ENCODE peak calls at places on chromosomes 1 and 21, in eight cellular contexts. B, O, R, X, E, I, C and F are unnamed samples.

GRCh38 chr1:16126160-16126559 is 29.7 kb downstream of the EPHA2 start:
- DNase-seq in B (peak; percentile 6), O (no peak), R (no peak), X (no peak), E (peak; percentile 3), I (no peak), C (no peak), F (no peak)

GRCh38 chr1:107865627-107866026 is 99.4 kb downstream of the VAV3 start:
- DNase-seq in B (no peak), O (no peak), R (no peak), X (no peak), E (no peak), I (no peak), C (no peak), F (no peak)

GRCh38 chr1:93749894-93750301 is 68.3 kb upstream of the BCAR3 start:
- DNase-seq in B (no peak), O (no peak), R (no peak), X (no peak), E (no peak), I (peak; percentile 36), C (no peak), F (peak; percentile 48)

GRCh38 chr1:109091196-109092193 is 931 bp downstream of the TMEM167B start:
- DNase-seq in B (no peak), O (no peak), R (peak; percentile 61), X (no peak), E (no peak), I (no peak), C (no peak), F (no peak)

GRCh38 chr21:45166931-45167330 is 92.6 kb downstream of the ADARB1 start:
- DNase-seq in B (no peak), O (no peak), R (no peak), X (no peak), E (no peak), I (no peak), C (no peak), F (no peak)

GRCh38 chr1:30368841-30369240 is 354.5 kb downstream of the MATN1 start:
- DNase-seq in B (no peak), O (no peak), R (no peak), X (no peak), E (no peak), I (no peak), C (no peak), F (no peak)

GRCh38 chr1:208541225-208541855 is 297.2 kb upstream of the PLXNA2 start:
- DNase-seq in B (no peak), O (no peak), R (peak; percentile 61), X (no peak), E (no peak), I (no peak), C (no peak), F (no peak)

GRCh38 chr21:31497939-31498338 is 153.9 kb upstream of the TIAM1 start:
- DNase-seq in B (no peak), O (no peak), R (no peak), X (no peak), E (no peak), I (no peak), C (no peak), F (no peak)

GRCh38 chr1:74629283-74629682 is 44.3 kb downstream of the ERICH3 start:
- DNase-seq in B (no peak), O (no peak), R (no peak), X (no peak), E (no peak), I (no peak), C (no peak), F (no peak)

GRCh38 chr1:7390604-7391000 is 380.5 kb upstream of the VAMP3 start:
- DNase-seq in B (no peak), O (peak; percentile 10), R (no peak), X (no peak), E (no peak), I (peak; percentile 10), C (no peak), F (no peak)

GRCh38 chr21:44653656-44654575 is 543 bp downstream of the KRTAP12-4 start:
- DNase-seq in B (no peak), O (no peak), R (no peak), X (no peak), E (no peak), I (no peak), C (no peak), F (no peak)

GRCh38 chr1:39917825-39918224 is 16.1 kb upstream of the MYCL start:
- DNase-seq in B (no peak), O (no peak), R (no peak), X (no peak), E (no peak), I (no peak), C (no peak), F (no peak)

GRCh38 chr1:209875510-209875909 is 47.7 kb downstream of the UTP25 start:
- DNase-seq in B (no peak), O (no peak), R (no peak), X (peak; percentile 53), E (no peak), I (no peak), C (no peak), F (no peak)

GRCh38 chr1:234683856-234684632 is 74.1 kb upstream of the IRF2BP2 start:
- DNase-seq in B (peak; percentile 64), O (peak; percentile 79), R (peak; percentile 84), X (no peak), E (no peak), I (peak; percentile 68), C (no peak), F (no peak)

GRCh38 chr1:48039088-48040049 is 42.2 kb upstream of the TRABD2B start:
- DNase-seq in B (no peak), O (no peak), R (no peak), X (no peak), E (no peak), I (no peak), C (no peak), F (no peak)

GRCh38 chr1:207282049-207282448 is 39.4 kb upstream of the CD55 start:
- DNase-seq in B (no peak), O (no peak), R (peak; percentile 13), X (no peak), E (no peak), I (no peak), C (no peak), F (no peak)

GRCh38 chr1:62424412-62424811 is 12.4 kb upstream of the USP1 start:
- DNase-seq in B (no peak), O (no peak), R (no peak), X (no peak), E (no peak), I (no peak), C (no peak), F (no peak)

GRCh38 chr1:233364695-233365539 is 37.4 kb downstream of the MAP3K21 start:
- DNase-seq in B (no peak), O (no peak), R (peak; percentile 16), X (peak; percentile 9), E (no peak), I (no peak), C (no peak), F (no peak)

GRCh38 chr1:17837631-17838030 is 82.5 kb downstream of the ACTL8 start:
- DNase-seq in B (no peak), O (no peak), R (no peak), X (no peak), E (no peak), I (no peak), C (no peak), F (no peak)

GRCh38 chr1:55848906-55849305 is 633.7 kb upstream of the USP24 start:
- DNase-seq in B (no peak), O (no peak), R (no peak), X (no peak), E (no peak), I (no peak), C (no peak), F (no peak)
- TF ChIP-seq CTCF in B (no peak), O (no peak), R (no peak), X (no peak), E (no peak), I (no peak), C (no peak), F (no peak)

GRCh38 chr1:217892750-217893149 is 261.6 kb downstream of the SPATA17 start:
- DNase-seq in B (no peak), O (no peak), R (no peak), X (no peak), E (no peak), I (no peak), C (no peak), F (no peak)

GRCh38 chr1:217891966-217892365 is 260.8 kb downstream of the SPATA17 start:
- DNase-seq in B (no peak), O (no peak), R (no peak), X (peak; percentile 12), E (no peak), I (no peak), C (no peak), F (no peak)

DNA sequence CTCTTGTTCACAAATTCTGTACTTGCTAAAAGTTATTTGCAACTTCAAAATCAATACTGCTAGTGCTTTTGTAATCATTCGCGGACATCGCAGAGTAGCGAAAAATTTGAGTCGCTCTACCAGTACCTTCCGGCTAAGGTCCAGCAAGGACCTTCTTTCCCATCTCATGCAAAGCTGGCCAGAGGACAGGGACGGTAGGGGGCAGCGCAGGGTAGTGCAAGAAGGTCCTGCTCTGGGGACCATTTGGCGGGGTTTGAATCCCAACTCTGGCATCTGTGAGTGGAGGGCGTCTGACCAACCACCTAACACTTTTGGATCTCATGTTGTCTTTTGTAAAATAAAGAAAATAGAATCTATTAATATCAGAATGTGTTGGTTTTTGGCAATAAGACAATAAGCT is 258.3 kb downstream of the SPATA17 start:
- DNase-seq in B (no peak), O (peak; percentile 33), R (no peak), X (no peak), E (peak; percentile 14), I (no peak), C (no peak), F (no peak)
- TF ChIP-seq CTCF in B (no peak), O (no peak), R (no peak), X (no peak), E (peak; percentile 31), I (no peak), C (no peak), F (peak; percentile 13)

GRCh38 chr21:39153373-39153772 is 29.9 kb downstream of the PSMG1 start:
- DNase-seq in B (no peak), O (no peak), R (peak; percentile 25), X (no peak), E (no peak), I (no peak), C (no peak), F (no peak)
- TF ChIP-seq CTCF in B (no peak), O (peak; percentile 6), R (peak; percentile 14), X (peak; percentile 66), E (peak; percentile 38), I (no peak), C (no peak), F (peak; percentile 62)

GRCh38 chr1:177958092-177958491 is 11.8 kb downstream of the SEC16B start:
- DNase-seq in B (no peak), O (no peak), R (no peak), X (no peak), E (no peak), I (no peak), C (no peak), F (no peak)

GRCh38 chr1:177954076-177954475 is 15.8 kb downstream of the SEC16B start:
- DNase-seq in B (no peak), O (no peak), R (no peak), X (no peak), E (no peak), I (no peak), C (no peak), F (no peak)

GRCh38 chr1:177960939-177961622 is 8.8 kb downstream of the SEC16B start:
- DNase-seq in B (no peak), O (no peak), R (no peak), X (no peak), E (no peak), I (no peak), C (no peak), F (no peak)

GRCh38 chr1:177964336-177964735 is 5.5 kb downstream of the SEC16B start:
- DNase-seq in B (no peak), O (no peak), R (no peak), X (no peak), E (no peak), I (no peak), C (no peak), F (no peak)

GRCh38 chr1:177959793-177960515 is 9.9 kb downstream of the SEC16B start:
- DNase-seq in B (no peak), O (no peak), R (peak; percentile 54), X (peak; percentile 26), E (no peak), I (no peak), C (no peak), F (no peak)
- TF ChIP-seq CTCF in B (no peak), O (peak; percentile 26), R (peak; percentile 48), X (peak; percentile 58), E (peak; percentile 36), I (no peak), C (no peak), F (peak; percentile 26)